ENCODE peak calls at places on chromosomes 16 and 17, in seven cellular contexts. Q is NCI-H2081; S is GM19239; A is left lung; W is GM13977; Y is H9; V is stimulated activated CD8-positive, alpha-beta memory T cell treated with anti-CD3 and anti-CD28 coated beads, Interleukin-2, amount 100 ng/mL, for 48 hours. B is an unnamed sample.

GRCh38 chr17:75941442-75941819 is 589 bp upstream of the FBF1 start:
- DNase-seq in Q (no peak), S (no peak), A (no peak), W (no peak), Y (no peak), V (no peak), B (no peak)

GRCh38 chr16:72818286-72818845 is 229.6 kb downstream of the ZFHX3 start:
- DNase-seq in Q (no peak), S (no peak), A (no peak), W (no peak), Y (no peak), V (no peak), B (no peak)

GRCh38 chr16:16092925-16093624 is 130.2 kb downstream of the ABCC6 start:
- DNase-seq in Q (peak; percentile 81), S (no peak), A (no peak), W (no peak), Y (no peak), V (no peak), B (no peak)

GRCh38 chr16:86012221-86012620 is 113.3 kb downstream of the IRF8 start:
- DNase-seq in Q (no peak), S (no peak), A (no peak), W (no peak), Y (no peak), V (no peak), B (no peak)

GRCh38 chr16:53282975-53283946 is 151.0 kb upstream of the RBL2 start:
- DNase-seq in Q (peak; percentile 25), S (no peak), A (no peak), W (no peak), Y (no peak), V (no peak), B (peak; percentile 9)

GRCh38 chr16:14545346-14545884 is 84.6 kb downstream of the PARN start:
- DNase-seq in Q (no peak), S (no peak), A (no peak), W (no peak), Y (no peak), V (no peak), B (no peak)

GRCh38 chr16:27724491-27724878 is 174.5 kb downstream of the KATNIP start:
- DNase-seq in Q (no peak), S (no peak), A (no peak), W (no peak), Y (no peak), V (no peak), B (no peak)

GRCh38 chr17:28131592-28131991 is 89.1 kb downstream of the NLK start:
- DNase-seq in Q (no peak), S (no peak), A (no peak), W (no peak), Y (no peak), V (no peak), B (no peak)

GRCh38 chr16:84979516-84979915 is 31.8 kb downstream of the ZDHHC7 start:
- DNase-seq in Q (no peak), S (no peak), A (no peak), W (no peak), Y (no peak), V (no peak), B (no peak)

GRCh38 chr16:49672753-49673152 is 183.2 kb downstream of the ZNF423 start:
- DNase-seq in Q (no peak), S (no peak), A (no peak), W (no peak), Y (no peak), V (no peak), B (no peak)

GRCh38 chr17:4641297-4642195 is at the start of gene ALOX15:
- DNase-seq in Q (no peak), S (no peak), A (peak; percentile 79), W (no peak), Y (peak; percentile 55), V (no peak), B (no peak)

GRCh38 chr17:38578229-38578628 is 27.5 kb downstream of the SRCIN1 start:
- DNase-seq in Q (no peak), S (no peak), A (no peak), W (no peak), Y (peak; percentile 95), V (no peak), B (no peak)

GRCh38 chr16:57284206-57284951 is at the start of gene PLLP:
- DNase-seq in Q (peak; percentile 32), S (no peak), A (peak; percentile 87), W (peak; percentile 81), Y (peak; percentile 58), V (no peak), B (peak; percentile 69)

GRCh38 chr16:89319628-89319882 is 102.1 kb downstream of the ZNF778 start:
- DNase-seq in Q (no peak), S (no peak), A (no peak), W (no peak), Y (no peak), V (no peak), B (no peak)

GRCh38 chr16:13919683-13920509 is at the start of gene ERCC4:
- DNase-seq in Q (peak; percentile 99), S (peak; percentile 89), A (peak; percentile 99), W (peak; percentile 97), Y (peak; percentile 99), V (peak; percentile 98), B (peak; percentile 96)

GRCh38 chr17:7136266-7136877 is 21.8 kb upstream of the ASGR2 start:
- DNase-seq in Q (peak; percentile 30), S (peak; percentile 52), A (peak; percentile 92), W (peak; percentile 74), Y (no peak), V (peak; percentile 69), B (peak; percentile 67)

GRCh38 chr17:34452769-34453168 is 89.7 kb upstream of the CCL1 start:
- DNase-seq in Q (no peak), S (no peak), A (no peak), W (no peak), Y (no peak), V (no peak), B (no peak)

GRCh38 chr17:80663783-80664206 is 119.2 kb downstream of the RPTOR start:
- DNase-seq in Q (no peak), S (no peak), A (no peak), W (no peak), Y (no peak), V (no peak), B (no peak)

GRCh38 chr16:6884002-6884401 is 448.6 kb upstream of the RBFOX1 start:
- DNase-seq in Q (no peak), S (no peak), A (no peak), W (no peak), Y (no peak), V (no peak), B (no peak)

GRCh38 chr17:17770371-17771059 is 66.3 kb downstream of the SREBF1 start:
- DNase-seq in Q (no peak), S (no peak), A (no peak), W (no peak), Y (no peak), V (no peak), B (no peak)

GRCh38 chr17:3911271-3912053 is 4.8 kb downstream of the P2RX1 start:
- DNase-seq in Q (no peak), S (peak; percentile 65), A (peak; percentile 86), W (peak; percentile 85), Y (peak; percentile 59), V (peak; percentile 56), B (peak; percentile 86)

GRCh38 chr17:76390003-76390421 is 5.6 kb downstream of the SPHK1 start:
- DNase-seq in Q (no peak), S (no peak), A (no peak), W (no peak), Y (peak; percentile 72), V (no peak), B (no peak)

GRCh38 chr17:80836971-80837481 is 154.6 kb upstream of the CHMP6 start:
- DNase-seq in Q (no peak), S (no peak), A (peak; percentile 57), W (no peak), Y (no peak), V (no peak), B (no peak)

GRCh38 chr17:39737761-39738567 is at the start of gene GRB7:
- DNase-seq in Q (peak; percentile 93), S (no peak), A (peak; percentile 87), W (no peak), Y (peak; percentile 86), V (no peak), B (no peak)

GRCh38 chr16:48054881-48055601 is 100.8 kb downstream of the ABCC12 start:
- DNase-seq in Q (peak; percentile 24), S (peak; percentile 58), A (no peak), W (peak; percentile 66), Y (peak; percentile 73), V (peak; percentile 9), B (peak; percentile 41)

GRCh38 chr17:58326609-58327341 is 1.8 kb downstream of the TSPOAP1 start:
- DNase-seq in Q (no peak), S (no peak), A (peak; percentile 33), W (no peak), Y (no peak), V (no peak), B (no peak)

GRCh38 chr16:86252596-86252995 is 257.7 kb upstream of the FOXF1 start:
- DNase-seq in Q (no peak), S (no peak), A (no peak), W (no peak), Y (peak; percentile 78), V (no peak), B (no peak)

GRCh38 chr16:73176577-73177013 is 128.7 kb upstream of the ZFHX3 start:
- DNase-seq in Q (no peak), S (no peak), A (no peak), W (no peak), Y (no peak), V (no peak), B (no peak)

GRCh38 chr17:78276499-78276898 is 45.1 kb downstream of the TMEM235 start:
- DNase-seq in Q (no peak), S (no peak), A (no peak), W (no peak), Y (no peak), V (no peak), B (peak; percentile 79)

GRCh38 chr17:7323731-7324437 is 5.3 kb downstream of the NEURL4 start:
- DNase-seq in Q (no peak), S (peak; percentile 74), A (peak; percentile 91), W (peak; percentile 80), Y (peak; percentile 90), V (peak; percentile 55), B (peak; percentile 70)

GRCh38 chr16:72409428-72409827 is 237.5 kb upstream of the PMFBP1 start:
- DNase-seq in Q (no peak), S (no peak), A (no peak), W (no peak), Y (no peak), V (no peak), B (no peak)

GRCh38 chr17:77382356-77382911 is 241.7 kb downstream of the SEC14L1 start:
- DNase-seq in Q (no peak), S (no peak), A (no peak), W (peak; percentile 66), Y (peak; percentile 60), V (no peak), B (no peak)

GRCh38 chr17:13337864-13338371 is 263.8 kb downstream of the HS3ST3A1 start:
- DNase-seq in Q (peak; percentile 3), S (peak; percentile 4), A (no peak), W (peak; percentile 22), Y (no peak), V (no peak), B (no peak)

B was measured in germinal center.